ENCODE peak calls at places on chromosomes 4 and X, in ten cellular contexts. D is GM23248; M is naive thymus-derived CD4-positive, alpha-beta T cell; V is tibial artery; Y is mammary epithelial cell; E is CD8-positive, alpha-beta T cell; L is suprapubic skin; C is ascending aorta; U is A549; T is left ventricle myocardium inferior. R is an unnamed sample.

GRCh38 chr4:38876636-38877035 is 9.0 kb downstream of the FAM114A1 start:
- DNase-seq in Y (no peak), V (no peak), L (no peak), C (no peak), T (no peak), U (no peak), M (no peak), D (no peak), E (no peak), R (no peak)

GRCh38 chrX:19030805-19031204 is 46.9 kb upstream of the PHKA2 start:
- DNase-seq in E (no peak), T (no peak), C (no peak), Y (peak), V (no peak), D (no peak), U (peak), L (no peak), M (no peak), R (no peak)

GRCh38 chr4:7762376-7763040 is 177.2 kb downstream of the AFAP1 start:
- DNase-seq in U (no peak), Y (no peak), C (no peak), T (no peak), V (no peak), L (no peak), E (no peak), D (no peak), M (no peak), R (no peak)

GRCh38 chrX:108516184-108516583 is 76.5 kb downstream of the COL4A5 start:
- DNase-seq in C (no peak), M (no peak), V (no peak), T (no peak), Y (peak), D (peak), L (no peak), U (peak), E (no peak), R (no peak)

GRCh38 chrX:23514082-23514481 is 153.2 kb upstream of the PRDX4 start:
- DNase-seq in D (no peak), L (no peak), E (no peak), T (no peak), U (no peak), M (no peak), Y (no peak), V (no peak), C (no peak), R (no peak)

GRCh38 chrX:24918715-24919114 is 97.0 kb downstream of the ARX start:
- DNase-seq in U (no peak), L (no peak), T (no peak), D (no peak), Y (no peak), E (no peak), C (no peak), M (no peak), V (no peak), R (no peak)

GRCh38 chr4:3745886-3746656 is 20.1 kb upstream of the ADRA2C start:
- DNase-seq in E (no peak), D (peak), L (no peak), M (no peak), T (no peak), V (no peak), Y (no peak), U (peak), C (no peak), R (no peak)

GRCh38 chr4:161762796-161763195 is 401.0 kb downstream of the FSTL5 start:
- DNase-seq in M (no peak), E (no peak), Y (peak), U (peak), L (no peak), T (no peak), V (no peak), C (no peak), D (no peak), R (no peak)

GRCh38 chr4:98638661-98639060 is 19.8 kb downstream of the TSPAN5 start:
- DNase-seq in Y (no peak), C (no peak), E (no peak), V (no peak), D (peak), M (no peak), L (no peak), T (no peak), U (no peak), R (no peak)

GRCh38 chr4:176902710-176903323 is 110.1 kb upstream of the VEGFC start:
- DNase-seq in C (no peak), Y (peak), M (no peak), D (peak), U (no peak), V (no peak), T (no peak), L (no peak), E (no peak), R (no peak)

GRCh38 chrX:103404225-103405008 is 28.1 kb downstream of the BEX3 start:
- DNase-seq in V (peak), L (peak), C (peak), M (peak), Y (peak), E (peak), T (peak), D (peak), U (peak), R (peak)

GRCh38 chrX:147675819-147676218 is 235.9 kb upstream of the FMR1 start:
- DNase-seq in V (no peak), L (no peak), M (no peak), Y (no peak), C (no peak), T (no peak), E (no peak), U (no peak), D (no peak), R (no peak)
- H3K27ac ChIP-seq in V (no peak), L (no peak), M (no peak), Y (no peak), C (no peak), T (no peak), E (no peak), U (no peak), D (no peak), R (no peak)

DNA sequence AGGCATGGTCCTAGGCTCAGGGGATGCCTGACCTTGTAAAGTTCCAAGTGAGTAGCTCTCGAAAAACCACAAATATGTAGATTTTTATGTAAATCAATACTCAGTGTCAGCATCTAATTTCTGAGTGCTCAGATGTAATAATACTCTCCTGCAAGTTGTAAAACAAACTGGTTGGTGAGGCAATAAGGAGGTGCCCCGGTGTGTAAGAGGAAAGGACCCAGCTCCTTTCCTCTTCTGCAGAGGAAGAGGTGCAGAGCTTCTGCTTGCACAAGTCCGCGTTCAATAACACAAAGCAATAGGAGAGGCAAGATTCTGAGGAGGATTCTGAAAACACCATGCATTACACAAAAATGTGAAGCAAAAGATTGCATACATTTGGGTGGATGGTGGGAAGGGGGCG is 43.6 kb upstream of the ENPP6 start:
- DNase-seq in Y (no peak), V (no peak), M (no peak), T (no peak), C (no peak), L (no peak), U (no peak), D (no peak), E (no peak), R (no peak)
- H3K27ac ChIP-seq in Y (no peak), V (no peak), M (no peak), T (no peak), C (no peak), L (no peak), U (no peak), D (no peak), E (no peak), R (no peak)

DNA sequence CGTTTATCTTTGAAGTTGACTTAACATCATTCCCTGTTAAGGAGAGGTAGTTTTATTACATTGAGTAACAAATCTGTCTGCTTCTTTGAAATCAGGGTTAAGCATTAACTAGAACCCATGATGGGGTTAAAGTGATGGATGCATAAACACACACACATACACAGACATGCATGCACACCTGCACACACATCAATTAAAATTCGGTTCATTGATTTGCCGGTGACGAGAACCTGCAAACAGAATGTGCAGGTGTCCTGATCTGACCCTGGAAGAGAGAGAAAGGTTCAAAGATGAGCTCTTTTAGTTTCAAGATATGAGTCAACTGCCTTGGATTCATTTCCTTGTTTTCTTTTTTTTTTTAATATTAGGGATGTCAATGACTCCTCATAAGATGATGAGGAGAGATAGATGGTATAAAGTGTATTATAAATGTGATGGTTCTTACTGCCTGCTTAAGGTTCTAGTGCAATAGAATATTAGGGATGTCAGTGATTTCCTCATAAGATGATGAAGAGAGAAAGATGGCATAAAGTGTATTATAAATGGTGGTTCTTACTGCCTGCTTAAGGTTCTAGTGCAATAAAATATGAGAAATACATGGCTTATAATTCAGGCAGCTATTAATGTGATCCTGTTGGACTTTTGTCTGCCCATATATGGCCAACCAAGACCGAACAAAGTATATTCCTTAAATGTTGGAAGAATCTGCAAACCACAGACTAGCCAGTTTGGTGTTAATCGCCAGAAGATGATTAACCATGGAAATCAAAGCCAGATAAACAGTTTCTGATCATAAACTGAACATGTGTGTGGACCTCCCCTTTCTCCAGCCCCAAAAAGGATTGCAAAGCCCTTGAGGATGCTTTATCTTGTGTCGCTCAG is 14.1 kb upstream of the CD99 start:
- DNase-seq in Y (no peak), C (no peak), L (no peak), M (no peak), T (no peak), E (no peak), V (no peak), D (peak), U (peak), R (no peak)
- H3K27ac ChIP-seq in Y (no peak), C (no peak), L (no peak), M (no peak), T (no peak), E (no peak), V (no peak), D (peak), U (peak), R (no peak)

DNA sequence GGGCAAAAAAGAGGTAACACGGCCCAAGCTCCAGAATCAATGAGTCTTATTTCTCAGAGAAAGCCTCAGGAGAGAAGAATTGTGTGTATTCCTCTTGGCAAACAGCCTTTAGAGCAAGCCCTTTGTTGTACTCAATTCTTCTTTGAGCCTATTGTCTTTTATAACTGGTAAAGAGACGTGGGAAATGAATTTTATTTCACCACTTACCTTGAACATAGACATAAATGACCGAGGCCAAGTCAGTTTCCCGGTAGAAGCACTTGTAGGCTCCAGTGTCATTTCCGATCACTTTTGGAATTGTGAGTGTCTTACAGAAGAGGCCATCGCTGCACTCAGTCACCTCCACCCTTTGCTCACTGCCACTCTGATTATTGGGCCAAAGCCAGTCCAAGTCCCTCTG is 7.0 kb downstream of the KDR start:
- DNase-seq in U (no peak), M (no peak), E (no peak), L (no peak), V (no peak), C (no peak), D (no peak), T (no peak), Y (no peak), R (no peak)
- H3K27ac ChIP-seq in U (no peak), M (no peak), E (no peak), L (no peak), V (no peak), C (no peak), D (no peak), T (peak), Y (no peak), R (no peak)

DNA sequence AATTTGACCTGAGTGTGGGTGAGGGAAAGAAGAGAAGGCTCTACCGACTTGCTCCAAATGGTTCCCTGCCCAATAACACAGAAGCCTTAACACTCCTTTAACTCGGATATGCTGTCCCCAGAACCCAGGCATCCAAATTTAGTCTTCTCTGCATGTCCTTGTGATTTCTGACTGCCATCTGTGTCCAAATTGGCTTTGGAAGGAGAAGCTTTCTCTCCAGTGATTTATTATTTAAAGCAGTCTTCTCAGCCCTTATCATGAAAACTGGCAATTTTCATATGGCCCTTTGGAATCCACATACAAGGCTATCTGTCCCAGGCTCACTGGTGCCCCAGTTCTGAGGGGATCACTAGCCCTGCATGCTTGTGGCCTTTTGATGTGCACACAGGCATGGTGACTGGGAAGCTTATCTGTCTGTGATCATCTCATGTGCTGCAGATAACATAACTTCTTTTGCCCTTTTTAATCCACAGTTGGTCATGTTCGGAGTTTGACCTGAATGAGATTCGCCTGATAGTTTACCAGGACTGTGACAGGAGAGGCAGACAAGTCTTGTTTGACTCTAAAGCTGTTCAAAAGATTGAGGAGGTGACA is 56.7 kb downstream of the FNIP2 start:
- DNase-seq in C (no peak), U (no peak), Y (no peak), E (no peak), V (no peak), L (no peak), D (no peak), T (no peak), M (no peak), R (no peak)
- H3K27ac ChIP-seq in C (peak), U (no peak), Y (no peak), E (no peak), V (peak), L (no peak), D (peak), T (peak), M (no peak), R (no peak)

DNA sequence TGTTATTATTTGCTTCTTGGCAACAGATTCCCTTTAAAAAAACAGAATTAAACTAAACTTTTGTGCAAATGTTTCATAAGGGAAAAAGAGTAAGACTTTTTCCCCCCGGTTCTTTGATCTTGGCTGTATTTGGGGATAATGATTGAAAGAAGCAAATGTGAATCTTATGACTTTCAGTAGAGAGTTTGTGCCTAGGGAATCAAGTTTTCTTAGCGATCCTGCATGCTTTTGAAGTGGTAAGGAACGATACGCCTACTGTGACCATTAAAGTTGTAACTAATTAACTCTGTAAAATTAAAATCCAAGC is 9.0 kb downstream of the ATP10D start:
- DNase-seq in E (no peak), C (no peak), M (no peak), V (no peak), T (no peak), Y (no peak), L (no peak), D (no peak), U (no peak), R (no peak)
- H3K27ac ChIP-seq in E (no peak), C (peak), M (no peak), V (peak), T (no peak), Y (no peak), L (no peak), D (no peak), U (no peak), R (no peak)

DNA sequence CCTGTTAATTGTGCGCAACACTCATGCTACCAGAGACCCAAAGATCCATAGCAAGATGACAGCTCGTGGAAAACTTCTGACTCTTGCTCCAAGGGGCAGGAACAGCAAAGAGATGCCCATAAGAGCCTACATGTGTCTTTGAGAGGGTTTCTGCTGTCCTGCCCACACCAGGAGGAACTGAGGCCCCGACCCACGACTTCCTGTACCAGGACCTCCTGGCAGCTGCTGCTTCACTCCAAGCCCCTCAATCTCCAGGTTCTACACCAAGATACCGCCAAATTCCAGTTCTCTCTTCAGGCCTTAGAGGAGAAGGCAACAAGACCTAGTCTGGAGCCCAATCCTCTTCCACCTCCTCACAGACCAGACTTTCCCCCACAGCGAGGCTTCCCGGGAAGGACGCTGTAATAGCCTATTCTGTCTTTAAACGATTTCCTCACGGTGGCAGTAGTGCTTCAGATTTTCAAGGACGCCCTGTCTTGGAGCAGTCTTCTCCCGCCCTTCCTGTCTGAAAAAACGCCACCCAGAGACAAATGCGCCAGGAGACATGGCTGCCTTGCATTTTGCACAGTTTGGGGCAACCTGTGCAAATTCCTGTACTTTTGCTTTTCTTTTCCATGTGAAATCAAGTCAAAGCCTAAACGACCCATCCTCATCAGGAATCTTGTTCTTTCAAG is 230.2 kb upstream of the STK26 start:
- DNase-seq in C (peak), E (no peak), D (peak), V (no peak), T (no peak), M (peak), Y (peak), U (peak), L (no peak), R (peak)
- H3K27ac ChIP-seq in C (peak), E (no peak), D (no peak), V (no peak), T (peak), M (peak), Y (peak), U (peak), L (no peak), R (no peak)

GRCh38 chr4:47913328-47913727 is 1.1 kb downstream of the NFXL1 start:
- DNase-seq in T (no peak), D (peak), L (no peak), V (no peak), Y (peak), C (no peak), E (no peak), U (no peak), M (no peak), R (no peak)
- H3K27ac ChIP-seq in T (no peak), D (peak), L (no peak), V (peak), Y (peak), C (no peak), E (no peak), U (peak), M (peak), R (peak)

GRCh38 chrX:154074199-154074598 is 23.3 kb downstream of the MECP2 start:
- DNase-seq in D (peak), U (peak), V (no peak), E (no peak), Y (peak), C (no peak), T (no peak), M (no peak), L (no peak), R (no peak)
- H3K27ac ChIP-seq in D (peak), U (peak), V (no peak), E (no peak), Y (peak), C (no peak), T (no peak), M (no peak), L (no peak), R (no peak)

R was measured in CD8-positive, alpha-beta memory T cell.